ENCODE peak calls at places on chromosomes 1 and 21, in five cellular contexts. One of them, this sample, is unnamed.

GRCh38 chr1:62962794-62963776 is 179.2 kb downstream of the ATG4C start:
- DNase-seq in GM04504: peak; percentile 9
- DNase-seq in nucleus accumbens: peak; percentile 1
- DNase-seq in COLO829: peak; percentile 54
- DNase-seq in fibroblast of mammary gland: peak; percentile 53
- DNase-seq in this sample: peak; percentile 6

GRCh38 chr1:117275055-117275454 is 64.3 kb upstream of the VTCN1 start:
- DNase-seq in GM04504: no peak
- DNase-seq in nucleus accumbens: no peak
- DNase-seq in COLO829: no peak
- DNase-seq in fibroblast of mammary gland: peak; percentile 70
- DNase-seq in this sample: no peak

GRCh38 chr1:221937155-221937953 is 195.5 kb upstream of the DUSP10 start:
- DNase-seq in GM04504: no peak
- DNase-seq in nucleus accumbens: no peak
- DNase-seq in COLO829: no peak
- DNase-seq in fibroblast of mammary gland: no peak
- DNase-seq in this sample: no peak

GRCh38 chr1:180117764-180118116 is 36.9 kb upstream of the QSOX1 start:
- DNase-seq in GM04504: peak; percentile 70
- DNase-seq in nucleus accumbens: no peak
- DNase-seq in COLO829: no peak
- DNase-seq in fibroblast of mammary gland: peak; percentile 76
- DNase-seq in this sample: no peak

GRCh38 chr1:40739455-40740008 is 44.1 kb upstream of the KCNQ4 start:
- DNase-seq in GM04504: peak; percentile 18
- DNase-seq in nucleus accumbens: no peak
- DNase-seq in COLO829: no peak
- DNase-seq in fibroblast of mammary gland: peak; percentile 62
- DNase-seq in this sample: no peak

GRCh38 chr1:220094016-220094911 is at the start of gene IARS2:
- DNase-seq in GM04504: peak; percentile 59
- DNase-seq in nucleus accumbens: peak; percentile 84
- DNase-seq in COLO829: peak; percentile 88
- DNase-seq in fibroblast of mammary gland: peak; percentile 74
- DNase-seq in this sample: peak; percentile 80

GRCh38 chr1:161046574-161047167 is 894 bp upstream of the USF1 start:
- DNase-seq in GM04504: no peak
- DNase-seq in nucleus accumbens: no peak
- DNase-seq in COLO829: no peak
- DNase-seq in fibroblast of mammary gland: no peak
- DNase-seq in this sample: no peak

GRCh38 chr1:48684381-48684780 is 92.3 kb downstream of the BEND5 start:
- DNase-seq in GM04504: no peak
- DNase-seq in nucleus accumbens: no peak
- DNase-seq in COLO829: no peak
- DNase-seq in fibroblast of mammary gland: no peak
- DNase-seq in this sample: no peak

GRCh38 chr1:119380304-119380703 is 11.7 kb downstream of the HAO2 start:
- DNase-seq in GM04504: no peak
- DNase-seq in nucleus accumbens: no peak
- DNase-seq in COLO829: no peak
- DNase-seq in fibroblast of mammary gland: no peak
- DNase-seq in this sample: no peak

GRCh38 chr1:151574575-151575529 is 34.7 kb downstream of the TUFT1 start:
- DNase-seq in GM04504: peak; percentile 57
- DNase-seq in nucleus accumbens: no peak
- DNase-seq in COLO829: peak; percentile 43
- DNase-seq in fibroblast of mammary gland: peak; percentile 91
- DNase-seq in this sample: no peak

GRCh38 chr1:157371211-157371610 is 181.1 kb downstream of the FCRL5 start:
- DNase-seq in GM04504: no peak
- DNase-seq in nucleus accumbens: no peak
- DNase-seq in COLO829: no peak
- DNase-seq in fibroblast of mammary gland: peak; percentile 27
- DNase-seq in this sample: no peak

GRCh38 chr1:42748461-42749410 is 8.7 kb upstream of the CLDN19 start:
- DNase-seq in GM04504: no peak
- DNase-seq in nucleus accumbens: no peak
- DNase-seq in COLO829: no peak
- DNase-seq in fibroblast of mammary gland: no peak
- DNase-seq in this sample: no peak

GRCh38 chr1:42085596-42085995 is 67.6 kb upstream of the GUCA2B start:
- DNase-seq in GM04504: no peak
- DNase-seq in nucleus accumbens: no peak
- DNase-seq in COLO829: no peak
- DNase-seq in fibroblast of mammary gland: peak; percentile 15
- DNase-seq in this sample: no peak

GRCh38 chr1:9591669-9592509 is 3.2 kb downstream of the TMEM201 start:
- DNase-seq in GM04504: no peak
- DNase-seq in nucleus accumbens: no peak
- DNase-seq in COLO829: no peak
- DNase-seq in fibroblast of mammary gland: no peak
- DNase-seq in this sample: no peak

GRCh38 chr21:33668180-33668579 is 25.9 kb downstream of the ITSN1 start:
- DNase-seq in GM04504: no peak
- DNase-seq in nucleus accumbens: no peak
- DNase-seq in COLO829: no peak
- DNase-seq in fibroblast of mammary gland: peak; percentile 57
- DNase-seq in this sample: no peak